ENCODE peak calls at places on chromosome X, in four cellular contexts. S is GM13976; G is stimulated activated CD8-positive, alpha-beta memory T cell treated with anti-CD3 and anti-CD28 coated beads, Interleukin-15, amount 100 ng/mL, for 24 hours; C is GM23248. F is an unnamed sample.

GRCh38 chrX:129736491-129736890 is 2.3 kb upstream of the XPNPEP2 start:
- DNase-seq in S (no peak), G (no peak), C (no peak), F (no peak)

GRCh38 chrX:19544693-19545305 is 29.5 kb upstream of the MAP3K15 start:
- DNase-seq in S (peak), G (no peak), C (peak), F (peak)

GRCh38 chrX:2652106-2652505 is 39.0 kb upstream of the CD99 start:
- DNase-seq in S (no peak), G (no peak), C (no peak), F (no peak)

GRCh38 chrX:40531056-40531826 is 49.5 kb upstream of the ATP6AP2 start:
- DNase-seq in S (no peak), G (no peak), C (no peak), F (no peak)

GRCh38 chrX:154022108-154022507 is 2.4 kb upstream of the IRAK1 start:
- DNase-seq in S (no peak), G (no peak), C (no peak), F (no peak)

GRCh38 chrX:153933751-153934472 is 925 bp downstream of the NAA10 start:
- DNase-seq in S (no peak), G (no peak), C (peak), F (no peak)

GRCh38 chrX:105527759-105528158 is 294.6 kb upstream of the NRK start:
- DNase-seq in S (no peak), G (no peak), C (no peak), F (no peak)

GRCh38 chrX:38859602-38860001 is 58.3 kb downstream of the MID1IP1 start:
- DNase-seq in S (no peak), G (no peak), C (peak), F (no peak)

GRCh38 chrX:10118530-10118929 is 38.2 kb upstream of the CLCN4 start:
- DNase-seq in S (no peak), G (no peak), C (no peak), F (no peak)

GRCh38 chrX:152025656-152026440 is 51.4 kb upstream of the GABRE start:
- DNase-seq in S (no peak), G (no peak), C (no peak), F (no peak)

GRCh38 chrX:130080791-130081367 is 29.4 kb downstream of the ELF4 start:
- DNase-seq in S (no peak), G (no peak), C (peak), F (no peak)

GRCh38 chrX:48649109-48649508 is 34.5 kb upstream of the WAS start:
- DNase-seq in S (no peak), G (no peak), C (no peak), F (no peak)

GRCh38 chrX:37686979-37687378 is 1.4 kb downstream of the XK start:
- DNase-seq in S (no peak), G (no peak), C (no peak), F (no peak)

GRCh38 chrX:2665387-2666304 is 25.4 kb upstream of the CD99 start:
- DNase-seq in S (no peak), G (no peak), C (no peak), F (no peak)

GRCh38 chrX:154321152-154321551 is 25.6 kb downstream of the TKTL1 start:
- DNase-seq in S (no peak), G (no peak), C (no peak), F (no peak)

GRCh38 chrX:23898412-23898959 is 9.3 kb downstream of the APOO start:
- DNase-seq in S (no peak), G (no peak), C (peak), F (no peak)

GRCh38 chrX:154748712-154749339 is 2.1 kb downstream of the GAB3 start:
- DNase-seq in S (peak), G (no peak), C (peak), F (peak)

GRCh38 chrX:30414144-30414543 is 105.0 kb upstream of the NR0B1 start:
- DNase-seq in S (no peak), G (no peak), C (no peak), F (no peak)

GRCh38 chrX:154002215-154002719 is 17.4 kb downstream of the IRAK1 start:
- DNase-seq in S (no peak), G (no peak), C (peak), F (no peak)

GRCh38 chrX:48520976-48521352 is 644 bp upstream of the EBP start:
- DNase-seq in S (no peak), G (no peak), C (no peak), F (no peak)

GRCh38 chrX:29824176-29824906 is 391.0 kb upstream of the MAGEB2 start:
- DNase-seq in S (no peak), G (no peak), C (no peak), F (no peak)

GRCh38 chrX:56233100-56233499 is 944 bp downstream of the KLF8 start:
- DNase-seq in S (no peak), G (no peak), C (peak), F (no peak)

GRCh38 chrX:7115557-7115956 is 32.0 kb upstream of the STS start:
- DNase-seq in S (no peak), G (no peak), C (no peak), F (no peak)

GRCh38 chrX:154602226-154602625 is 16.9 kb downstream of the CTAG1B start:
- DNase-seq in S (no peak), G (no peak), C (no peak), F (no peak)

GRCh38 chrX:126982158-126982557 is 162.6 kb downstream of the PRR32 start:
- DNase-seq in S (no peak), G (no peak), C (no peak), F (no peak)

GRCh38 chrX:7214251-7214650 is 66.3 kb upstream of the PUDP start:
- DNase-seq in S (no peak), G (no peak), C (peak), F (no peak)

GRCh38 chrX:41327359-41327758 is 6.6 kb upstream of the DDX3X start:
- DNase-seq in S (no peak), G (no peak), C (no peak), F (no peak)